ENCODE peak calls at places on chromosomes 16 and 17, in four cellular contexts. D is sigmoid colon, H is WTC11, R is Calu3. I is an unnamed sample.

GRCh38 chr16:58426960-58427359 is 34.7 kb downstream of the GINS3 start:
- DNase-seq in D (no peak), H (no peak), R (no peak), I (no peak)

GRCh38 chr16:25210758-25211157 is 6.0 kb upstream of the AQP8 start:
- DNase-seq in D (no peak), H (no peak), R (no peak), I (no peak)

GRCh38 chr17:59668816-59669215 is 38.4 kb downstream of the PTRH2 start:
- DNase-seq in D (no peak), H (no peak), R (no peak), I (no peak)

GRCh38 chr17:51240275-51240674 is 19.6 kb downstream of the MBTD1 start:
- DNase-seq in D (no peak), H (no peak), R (no peak), I (no peak)

GRCh38 chr17:6381052-6381451 is 53.9 kb downstream of the AIPL1 start:
- DNase-seq in D (no peak), H (no peak), R (no peak), I (no peak)

GRCh38 chr16:83308414-83308813 is 499.4 kb upstream of the HSBP1 start:
- DNase-seq in D (no peak), H (no peak), R (no peak), I (no peak)

GRCh38 chr17:39808409-39808997 is 55.6 kb downstream of the IKZF3 start:
- DNase-seq in D (no peak), H (no peak), R (peak), I (no peak)

GRCh38 chr17:16250635-16251034 is 33.6 kb downstream of the PIGL start:
- DNase-seq in D (no peak), H (no peak), R (no peak), I (no peak)

GRCh38 chr16:50603206-50604064 is 55.2 kb downstream of the NKD1 start:
- DNase-seq in D (peak), H (no peak), R (no peak), I (no peak)

GRCh38 chr17:81404557-81405165 is 9.4 kb downstream of the BAHCC1 start:
- DNase-seq in D (no peak), H (no peak), R (no peak), I (no peak)

GRCh38 chr17:81402530-81402941 is 7.3 kb downstream of the BAHCC1 start:
- DNase-seq in D (no peak), H (peak), R (no peak), I (no peak)

GRCh38 chr17:81403671-81404534 is 8.6 kb downstream of the BAHCC1 start:
- DNase-seq in D (no peak), H (no peak), R (no peak), I (no peak)

GRCh38 chr17:81401727-81402529 is 6.7 kb downstream of the BAHCC1 start:
- DNase-seq in D (no peak), H (peak), R (no peak), I (peak)

DNA sequence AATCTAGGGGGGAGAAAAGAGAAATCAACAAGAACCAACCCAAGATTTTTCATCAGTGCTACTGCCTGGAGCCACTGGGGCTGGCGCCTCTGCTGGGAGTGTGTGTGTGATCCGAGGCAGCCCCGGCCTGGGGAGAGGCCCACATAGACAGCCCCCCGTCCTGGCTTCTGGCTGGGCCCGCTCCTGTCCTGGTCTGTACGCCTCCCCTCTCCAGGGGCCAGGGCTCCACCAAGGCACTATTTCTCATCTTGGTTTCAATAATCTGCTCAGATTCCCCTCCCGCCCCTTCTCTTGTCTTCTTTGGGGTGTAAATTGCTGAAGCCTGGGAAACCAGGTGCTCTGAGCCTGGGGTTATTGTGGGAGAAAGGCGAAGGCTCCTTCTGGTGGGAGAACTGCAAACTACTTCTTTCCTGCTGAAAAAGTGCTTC is 7.8 kb downstream of the BAHCC1 start:
- DNase-seq in D (no peak), H (peak), R (no peak), I (peak)
- TF ChIP-seq CTCF in D (no peak), H (no peak), R (no peak), I (peak)

GRCh38 chr17:76034433-76035185 is 7.5 kb upstream of the EVPL start:
- DNase-seq in D (no peak), H (no peak), R (no peak), I (no peak)

GRCh38 chr17:76033139-76033538 is 6.0 kb upstream of the EVPL start:
- DNase-seq in D (no peak), H (no peak), R (no peak), I (no peak)

GRCh38 chr17:76036497-76037380 is 9.6 kb upstream of the EVPL start:
- DNase-seq in D (peak), H (no peak), R (no peak), I (peak)

GRCh38 chr17:76032780-76033108 is 5.6 kb upstream of the EVPL start:
- DNase-seq in D (no peak), H (no peak), R (no peak), I (no peak)

GRCh38 chr17:76032073-76032779 is 5.1 kb upstream of the EVPL start:
- DNase-seq in D (no peak), H (no peak), R (peak), I (no peak)
- TF ChIP-seq CTCF in D (no peak), H (no peak), R (no peak), I (no peak)

DNA sequence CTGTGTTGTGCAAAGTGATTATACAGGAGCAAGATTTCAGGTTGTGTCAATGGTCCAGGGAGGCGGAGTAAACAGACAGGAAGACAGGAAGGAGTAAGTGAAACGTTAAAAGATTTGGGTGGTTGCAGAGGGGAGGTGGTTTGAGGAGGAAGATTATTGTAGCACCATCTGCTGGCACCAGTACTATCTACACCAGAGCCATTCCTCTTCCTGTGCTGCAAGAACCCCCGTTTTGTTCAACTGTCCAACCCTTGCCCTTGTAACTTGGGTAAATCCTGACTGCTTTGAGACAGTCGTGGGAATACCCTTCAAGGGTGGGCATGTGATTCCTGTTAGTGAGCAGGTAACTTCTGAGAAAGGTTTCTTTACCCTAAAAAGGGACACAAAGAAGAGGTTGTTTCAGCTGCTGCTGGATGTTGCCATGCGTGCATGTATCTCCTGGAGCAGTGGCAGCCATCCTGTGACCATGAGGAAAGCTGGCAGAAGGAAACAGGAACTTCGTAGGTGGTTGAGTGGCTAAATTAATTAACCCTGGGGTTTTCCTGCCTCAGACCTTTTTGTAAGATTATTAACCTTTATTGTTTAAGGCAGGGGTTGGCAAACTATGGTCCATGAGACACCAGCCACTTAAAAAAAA is 124.1 kb downstream of the PRKCA start:
- DNase-seq in D (peak), H (no peak), R (peak), I (peak)
- TF ChIP-seq CTCF in D (no peak), H (no peak), R (no peak), I (peak)

DNA sequence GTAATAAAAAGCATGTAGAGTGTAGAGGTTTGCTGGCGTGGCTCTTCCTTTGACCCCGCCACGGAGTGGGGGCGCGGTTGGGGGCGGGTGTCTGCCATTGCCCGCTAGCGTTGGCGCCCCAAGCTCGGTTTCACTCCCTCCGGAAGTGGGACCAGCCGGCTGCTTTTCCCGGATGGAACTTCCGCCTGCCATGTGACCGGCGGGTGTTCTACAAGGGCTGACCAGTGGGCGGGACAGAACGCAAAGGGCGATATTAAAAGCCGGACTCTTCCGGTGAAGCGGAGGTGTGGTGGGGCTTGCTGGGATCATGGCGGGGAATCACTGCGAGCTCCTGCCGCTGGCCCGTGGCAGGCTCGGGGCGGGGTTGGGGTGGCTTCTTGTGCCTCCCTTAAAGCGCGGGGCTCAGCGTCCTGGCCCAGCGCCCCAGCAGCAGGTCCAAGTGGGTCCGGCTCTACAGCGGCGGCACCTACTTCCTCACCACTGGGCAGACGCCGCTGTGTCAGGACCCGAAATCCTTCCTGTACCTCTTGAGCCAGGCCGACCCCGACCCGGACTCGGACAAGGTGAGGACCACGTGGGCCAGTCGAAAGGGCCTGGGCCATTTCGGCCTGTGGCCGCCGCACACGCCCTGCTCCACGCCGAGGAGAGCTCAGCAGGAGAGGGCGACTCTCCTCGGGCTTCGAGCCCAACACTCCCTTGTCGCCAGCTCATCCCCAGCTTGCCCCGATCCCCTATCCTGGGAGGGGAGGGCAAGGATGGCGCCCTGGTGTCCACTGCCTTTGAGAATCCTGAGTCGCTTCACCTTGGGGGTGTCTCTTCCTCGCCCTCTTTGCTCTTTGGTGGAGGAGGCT is 65.6 kb downstream of the PDPK1 start:
- DNase-seq in D (peak), H (peak), R (peak), I (peak)
- TF ChIP-seq CTCF in D (no peak), H (no peak), R (no peak), I (no peak)

GRCh38 chr16:81878529-81878928 is 99.4 kb downstream of the PLCG2 start:
- DNase-seq in D (no peak), H (no peak), R (no peak), I (no peak)

GRCh38 chr16:81881228-81881627 is 102.1 kb downstream of the PLCG2 start:
- DNase-seq in D (no peak), H (no peak), R (no peak), I (no peak)

GRCh38 chr16:81882559-81882958 is 103.5 kb downstream of the PLCG2 start:
- DNase-seq in D (no peak), H (no peak), R (no peak), I (no peak)

GRCh38 chr16:81880816-81881215 is 101.7 kb downstream of the PLCG2 start:
- DNase-seq in D (no peak), H (no peak), R (no peak), I (no peak)

GRCh38 chr16:81879625-81880024 is 100.5 kb downstream of the PLCG2 start:
- DNase-seq in D (no peak), H (peak), R (no peak), I (peak)
- TF ChIP-seq CTCF in D (no peak), H (peak), R (peak), I (peak)

GRCh38 chr17:45825792-45826191 is 18.9 kb upstream of the SPPL2C start:
- DNase-seq in D (no peak), H (no peak), R (no peak), I (no peak)

GRCh38 chr17:45824901-45825492 is 19.7 kb upstream of the SPPL2C start:
- DNase-seq in D (no peak), H (no peak), R (no peak), I (no peak)

GRCh38 chr17:45826919-45827628 is 17.6 kb upstream of the SPPL2C start:
- DNase-seq in D (no peak), H (no peak), R (no peak), I (no peak)

GRCh38 chr17:45824475-45824874 is 20.2 kb upstream of the SPPL2C start:
- DNase-seq in D (no peak), H (peak), R (no peak), I (peak)

GRCh38 chr17:45828171-45829133 is 16.2 kb upstream of the SPPL2C start:
- DNase-seq in D (no peak), H (no peak), R (no peak), I (no peak)
- TF ChIP-seq CTCF in D (no peak), H (no peak), R (no peak), I (peak)

DNA sequence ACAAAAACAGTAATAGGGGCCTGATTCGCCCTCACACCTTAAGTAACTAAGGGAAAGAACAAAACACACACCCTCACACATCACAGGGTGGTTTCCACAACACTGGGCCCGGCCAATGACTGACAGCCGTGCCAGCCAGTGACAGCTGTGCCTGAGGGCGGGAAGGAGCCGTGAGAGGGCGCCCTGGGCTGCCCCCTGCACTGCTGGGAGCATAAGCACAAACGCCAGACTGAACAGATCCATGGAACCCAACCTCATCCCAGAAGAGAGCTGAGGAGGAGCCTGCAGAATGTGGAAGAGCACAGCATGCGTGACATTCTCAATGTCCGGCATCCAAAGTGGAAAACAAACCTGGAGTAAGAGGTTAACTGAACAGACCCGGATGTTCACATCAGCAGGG is 16.0 kb downstream of the CSNK1D start:
- DNase-seq in D (peak), H (peak), R (no peak), I (peak)
- TF ChIP-seq CTCF in D (no peak), H (no peak), R (no peak), I (no peak)

GRCh38 chr16:62711797-62712196 is 675.6 kb upstream of the CDH8 start:
- DNase-seq in D (no peak), H (peak), R (no peak), I (peak)
- TF ChIP-seq CTCF in D (no peak), H (no peak), R (no peak), I (peak)

DNA sequence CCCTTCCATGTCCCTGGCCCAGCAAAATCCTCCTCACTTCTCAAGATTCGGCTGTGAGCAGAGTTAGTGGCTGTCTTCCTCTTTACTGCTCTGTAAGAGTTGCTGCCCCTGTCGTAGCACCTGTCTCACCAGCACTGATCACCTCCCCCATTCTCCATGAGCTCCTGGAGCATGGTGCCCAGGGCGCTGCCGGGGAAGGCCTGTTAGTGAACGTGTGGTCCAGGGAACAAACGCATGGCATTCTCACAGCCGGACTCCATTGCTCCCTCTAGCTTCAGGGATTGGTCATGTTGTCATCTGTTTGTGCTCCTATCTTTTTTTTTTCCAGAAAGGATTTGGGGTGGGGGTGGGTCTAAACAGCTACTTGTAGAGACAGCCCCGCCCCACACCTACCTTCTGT is 141.2 kb downstream of the CMIP start:
- DNase-seq in D (no peak), H (peak), R (peak), I (peak)
- TF ChIP-seq CTCF in D (no peak), H (no peak), R (peak), I (peak)

I was measured in endodermal cell.